ENCODE peak calls at places on chromosomes 6 and 20, in four cellular contexts. E, W, V and P are unnamed samples.

GRCh38 chr20:21166801-21167200 is 40.9 kb downstream of the KIZ start:
- ATAC-seq in E (no peak), W (no peak), V (no peak), P (no peak)

GRCh38 chr6:81751388-81752083 is 945 bp downstream of the TENT5A start:
- ATAC-seq in E (no peak), W (peak), V (peak), P (peak)

GRCh38 chr6:158654498-158654897 is 4.6 kb downstream of the SYTL3 start:
- ATAC-seq in E (no peak), W (peak), V (peak), P (peak)

GRCh38 chr20:23634044-23634801 is 3.5 kb downstream of the CST3 start:
- ATAC-seq in E (no peak), W (no peak), V (no peak), P (no peak)

GRCh38 chr20:3612795-3613560 is 50.2 kb downstream of the GFRA4 start:
- ATAC-seq in E (no peak), W (no peak), V (no peak), P (no peak)

GRCh38 chr20:53161473-53161872 is 189.3 kb downstream of the TSHZ2 start:
- ATAC-seq in E (peak), W (no peak), V (no peak), P (no peak)

GRCh38 chr20:24477831-24478547 is 8.6 kb downstream of the SYNDIG1 start:
- ATAC-seq in E (no peak), W (peak), V (no peak), P (no peak)

GRCh38 chr20:64193058-64193457 is 28.8 kb downstream of the MYT1 start:
- ATAC-seq in E (no peak), W (no peak), V (no peak), P (no peak)

GRCh38 chr6:136628996-136629395 is 78.8 kb upstream of the MAP7 start:
- ATAC-seq in E (no peak), W (no peak), V (peak), P (no peak)

GRCh38 chr20:32741151-32741550 is 2.1 kb downstream of the COMMD7 start:
- ATAC-seq in E (no peak), W (no peak), V (no peak), P (no peak)

GRCh38 chr6:140537211-140537610 is 1162.8 kb upstream of the CITED2 start:
- ATAC-seq in E (no peak), W (peak), V (no peak), P (no peak)

GRCh38 chr20:22617160-22617559 is 32.8 kb upstream of the FOXA2 start:
- ATAC-seq in E (no peak), W (no peak), V (peak), P (no peak)

GRCh38 chr20:8209061-8209460 is 77.0 kb downstream of the PLCB1 start:
- ATAC-seq in E (no peak), W (no peak), V (no peak), P (no peak)

GRCh38 chr6:45984347-45984746 is 31.3 kb downstream of the CLIC5 start:
- ATAC-seq in E (no peak), W (no peak), V (no peak), P (no peak)

GRCh38 chr6:143188292-143188691 is 127.6 kb downstream of the AIG1 start:
- ATAC-seq in E (no peak), W (no peak), V (no peak), P (no peak)

GRCh38 chr6:44224978-44225330 is 1.6 kb downstream of the SLC29A1 start:
- ATAC-seq in E (no peak), W (no peak), V (no peak), P (no peak)

GRCh38 chr6:137202078-137202477 is 17.1 kb downstream of the IFNGR1 start:
- ATAC-seq in E (peak), W (peak), V (no peak), P (peak)

GRCh38 chr6:129614464-129614863 is 95.5 kb downstream of the ARHGAP18 start:
- ATAC-seq in E (no peak), W (no peak), V (no peak), P (no peak)

GRCh38 chr20:15188415-15188814 is 851.0 kb upstream of the FLRT3 start:
- ATAC-seq in E (no peak), W (no peak), V (no peak), P (no peak)

GRCh38 chr20:56722042-56722441 is 92.9 kb downstream of the TFAP2C start:
- ATAC-seq in E (peak), W (no peak), V (no peak), P (no peak)

GRCh38 chr6:137313928-137314855 is 95.0 kb upstream of the IFNGR1 start:
- ATAC-seq in E (peak), W (peak), V (peak), P (peak)

GRCh38 chr6:99099243-99099642 is 151.5 kb upstream of the FBXL4 start:
- ATAC-seq in E (no peak), W (no peak), V (no peak), P (no peak)

GRCh38 chr6:159985296-159985940 is 16.5 kb downstream of the IGF2R start:
- ATAC-seq in E (no peak), W (no peak), V (no peak), P (no peak)

GRCh38 chr6:41935685-41936072 is 5.9 kb downstream of the CCND3 start:
- ATAC-seq in E (no peak), W (no peak), V (no peak), P (no peak)

GRCh38 chr20:39877792-39878191 is 811.2 kb downstream of the MAFB start:
- ATAC-seq in E (no peak), W (no peak), V (no peak), P (no peak)

GRCh38 chr20:46336735-46337134 is 28.4 kb upstream of the CDH22 start:
- ATAC-seq in E (no peak), W (no peak), V (no peak), P (no peak)

GRCh38 chr6:52410979-52411378 is 9.2 kb upstream of the EFHC1 start:
- ATAC-seq in E (no peak), W (no peak), V (no peak), P (no peak)

GRCh38 chr6:161029195-161029809 is 37.7 kb downstream of the MAP3K4 start:
- ATAC-seq in E (peak), W (no peak), V (no peak), P (no peak)

GRCh38 chr20:11178946-11179654 is 505.3 kb upstream of the JAG1 start:
- ATAC-seq in E (no peak), W (peak), V (peak), P (peak)

GRCh38 chr20:49891486-49891885 is 23.8 kb downstream of the SPATA2 start:
- ATAC-seq in E (no peak), W (no peak), V (no peak), P (no peak)

GRCh38 chr6:37700266-37700973 is 2.7 kb upstream of the MDGA1 start:
- ATAC-seq in E (no peak), W (no peak), V (no peak), P (no peak)

GRCh38 chr20:13809373-13809772 is 24.5 kb downstream of the NDUFAF5 start:
- ATAC-seq in E (no peak), W (no peak), V (no peak), P (no peak)